ENCODE peak calls at places on chromosomes 16 and 17, in eight cellular contexts. F is heart right ventricle; J is fibroblast of lung; I is psoas muscle; T is cardiac muscle cell; V is PC-9; X is CD8-positive, alpha-beta T cell; W is H1. M is an unnamed sample. For H3K4me1, the result is how much of the 10 kb centered on the place peaks cover.

GRCh38 chr16:20898938-20899502 is 1.1 kb downstream of the DCUN1D3 start:
- DNase-seq in F (no peak), J (peak), I (no peak), T (peak), V (no peak), X (no peak), W (no peak), M (no peak)

GRCh38 chr17:41966453-41967140 is at the start of gene CNP:
- DNase-seq in F (peak), J (peak), I (peak), T (peak), V (peak), X (peak), W (no peak), M (peak)

GRCh38 chr17:43398724-43399595 is at the start of gene ARL4D:
- DNase-seq in F (peak), J (peak), I (peak), T (peak), V (peak), X (peak), W (no peak), M (peak)

GRCh38 chr16:85729907-85730465 is 20.9 kb downstream of the C16orf74 start:
- DNase-seq in F (no peak), J (no peak), I (no peak), T (no peak), V (no peak), X (no peak), W (no peak), M (no peak)

GRCh38 chr17:34665803-34666763 is 86.7 kb downstream of the TMEM132E start:
- DNase-seq in F (no peak), J (no peak), I (no peak), T (no peak), V (no peak), X (no peak), W (no peak), M (no peak)

GRCh38 chr17:40015005-40015997 is at the start of gene CSF3:
- DNase-seq in F (no peak), J (peak), I (peak), T (peak), V (no peak), X (no peak), W (no peak), M (no peak)

GRCh38 chr16:11698271-11698689 is 30.0 kb downstream of the SNN start:
- DNase-seq in F (no peak), J (no peak), I (no peak), T (no peak), V (no peak), X (no peak), W (no peak), M (no peak)

GRCh38 chr17:29179232-29180036 is 764 bp downstream of the MYO18A start:
- DNase-seq in F (peak), J (no peak), I (peak), T (no peak), V (peak), X (no peak), W (peak), M (peak)

GRCh38 chr17:20955437-20956323 is 87.1 kb downstream of the USP22 start:
- DNase-seq in F (no peak), J (peak), I (peak), T (peak), V (no peak), X (no peak), W (no peak), M (no peak)

GRCh38 chr16:74871608-74872007 is 97.0 kb upstream of the FA2H start:
- DNase-seq in F (no peak), J (no peak), I (no peak), T (no peak), V (no peak), X (no peak), W (peak), M (no peak)

GRCh38 chr17:50180593-50180992 is 14.8 kb downstream of the SGCA start:
- DNase-seq in F (no peak), J (no peak), I (peak), T (no peak), V (no peak), X (no peak), W (no peak), M (no peak)

GRCh38 chr17:42405963-42406495 is 17.0 kb downstream of the CAVIN1 start:
- DNase-seq in F (peak), J (peak), I (peak), T (peak), V (peak), X (peak), W (no peak), M (peak)

GRCh38 chr16:27401768-27402568 is at the start of gene IL21R:
- DNase-seq in F (peak), J (peak), I (peak), T (peak), V (peak), X (peak), W (no peak), M (peak)

DNA sequence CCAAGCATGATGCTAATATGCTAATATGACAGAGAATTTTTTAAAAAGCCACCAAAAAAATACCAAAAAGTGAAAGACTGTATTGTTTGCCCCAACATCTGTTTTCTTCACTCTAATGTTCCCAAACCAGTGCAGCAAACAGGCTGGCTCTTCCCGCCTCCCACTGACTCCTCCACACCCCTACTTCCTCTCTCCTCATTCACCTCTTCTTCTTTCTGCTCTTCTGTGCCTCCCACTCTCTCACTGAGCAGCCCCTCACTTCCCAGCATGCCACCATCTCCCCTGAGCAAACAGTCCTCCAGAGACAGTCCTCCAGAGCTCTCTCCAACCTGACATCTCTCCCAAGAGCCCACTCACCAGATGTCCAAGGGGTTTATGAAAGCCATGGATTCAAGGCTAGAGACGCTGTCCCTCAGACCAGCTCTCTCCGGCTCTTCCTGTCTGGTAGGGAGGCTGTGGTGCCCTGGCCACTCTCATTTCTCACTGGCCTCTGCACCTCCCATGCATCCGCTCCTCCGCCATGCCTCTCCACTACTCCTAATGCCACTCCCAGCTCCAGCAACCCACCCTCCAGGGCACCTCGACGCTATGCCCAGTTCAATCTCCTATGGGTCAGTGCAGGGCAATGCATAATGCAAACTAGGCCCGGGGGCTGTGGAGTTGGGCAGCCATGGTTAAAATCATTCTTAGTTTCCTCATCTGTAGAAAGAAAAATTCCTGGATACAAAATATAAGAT is 52.9 kb downstream of the ANKRD11 start:
- DNase-seq in F (no peak), J (no peak), I (no peak), T (no peak), V (no peak), X (no peak), W (no peak), M (no peak)
- H3K4me1 ChIP-seq in F (under half), J (under half), I (half or more), T (under half), V (under half), X (half or more), W (under half), M (under half)

GRCh38 chr16:49793244-49793643 is 62.7 kb downstream of the ZNF423 start:
- DNase-seq in F (no peak), J (no peak), I (no peak), T (no peak), V (no peak), X (no peak), W (no peak), M (no peak)

GRCh38 chr16:49788936-49789335 is 67.0 kb downstream of the ZNF423 start:
- DNase-seq in F (no peak), J (no peak), I (no peak), T (peak), V (no peak), X (no peak), W (no peak), M (no peak)

GRCh38 chr16:49788505-49788904 is 67.4 kb downstream of the ZNF423 start:
- DNase-seq in F (peak), J (no peak), I (peak), T (peak), V (no peak), X (no peak), W (no peak), M (no peak)

GRCh38 chr16:49786926-49787557 is 68.9 kb downstream of the ZNF423 start:
- DNase-seq in F (no peak), J (no peak), I (no peak), T (no peak), V (no peak), X (no peak), W (no peak), M (no peak)

GRCh38 chr16:49789617-49790016 is 66.3 kb downstream of the ZNF423 start:
- DNase-seq in F (no peak), J (no peak), I (no peak), T (no peak), V (no peak), X (no peak), W (no peak), M (no peak)
- H3K27ac ChIP-seq in F (no peak), J (no peak), I (peak), T (no peak), V (no peak), X (no peak), W (no peak), M (no peak)

GRCh38 chr17:77393274-77393600 is 252.5 kb downstream of the SEC14L1 start:
- DNase-seq in F (no peak), J (no peak), I (no peak), T (no peak), V (no peak), X (no peak), W (no peak), M (no peak)

GRCh38 chr17:77392376-77393273 is 251.9 kb downstream of the SEC14L1 start:
- DNase-seq in F (peak), J (peak), I (peak), T (no peak), V (no peak), X (no peak), W (peak), M (no peak)

GRCh38 chr17:77390870-77391269 is 250.1 kb downstream of the SEC14L1 start:
- DNase-seq in F (no peak), J (no peak), I (no peak), T (no peak), V (no peak), X (no peak), W (no peak), M (no peak)

GRCh38 chr17:77393867-77394539 is 253.2 kb downstream of the SEC14L1 start:
- DNase-seq in F (no peak), J (no peak), I (no peak), T (no peak), V (no peak), X (no peak), W (no peak), M (no peak)

DNA sequence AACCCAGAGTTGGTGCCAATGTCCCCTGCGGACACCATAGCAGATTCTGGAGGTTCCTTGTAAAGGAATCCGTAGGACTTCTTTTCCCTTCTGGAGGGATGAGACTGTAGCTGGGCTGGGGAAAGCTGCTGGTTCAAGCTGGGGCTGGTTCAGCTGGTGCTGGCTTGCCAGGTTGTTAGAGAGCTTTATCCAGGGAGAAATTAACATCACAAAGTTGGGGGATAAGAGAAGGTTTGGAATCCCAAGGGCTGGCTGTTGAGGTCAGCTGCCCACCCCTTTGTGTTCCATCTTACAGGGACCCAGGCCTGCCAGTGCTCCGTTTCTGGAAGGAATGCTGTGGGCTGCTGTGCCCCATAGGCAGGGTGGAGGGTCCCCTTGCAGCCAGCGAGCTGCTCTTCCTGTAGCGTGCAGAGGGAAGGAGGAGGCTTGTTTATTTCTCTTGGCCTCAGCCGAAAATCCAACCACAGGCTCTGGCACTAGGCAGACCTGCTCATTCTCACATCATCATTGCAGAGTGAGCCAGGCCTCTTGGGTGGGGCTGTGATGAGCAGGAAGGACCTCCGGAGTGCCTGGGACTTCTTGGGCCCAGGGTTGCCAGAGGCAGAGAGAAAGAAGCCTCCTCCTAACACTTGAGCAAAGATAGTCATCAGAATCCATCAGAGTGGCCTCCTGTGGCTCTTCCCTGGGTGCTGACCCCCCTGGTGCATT is 251.1 kb downstream of the SEC14L1 start:
- DNase-seq in F (no peak), J (peak), I (peak), T (peak), V (peak), X (peak), W (peak), M (peak)
- H3K4me1 ChIP-seq in F (half or more), J (under half), I (half or more), T (half or more), V (under half), X (half or more), W (under half), M (half or more)

GRCh38 chr16:2147981-2148671 is at the start of gene RAB26:
- DNase-seq in F (peak), J (peak), I (peak), T (peak), V (peak), X (peak), W (no peak), M (peak)
- H3K27ac ChIP-seq in F (peak), J (no peak), I (peak), T (no peak), V (peak), X (no peak), W (no peak), M (no peak)

GRCh38 chr17:60923000-60923399 is 245.3 kb downstream of the BCAS3 start:
- DNase-seq in F (no peak), J (no peak), I (no peak), T (no peak), V (no peak), X (no peak), W (no peak), M (no peak)

GRCh38 chr17:60926466-60927183 is 249.0 kb downstream of the BCAS3 start:
- DNase-seq in F (no peak), J (peak), I (no peak), T (no peak), V (no peak), X (no peak), W (no peak), M (no peak)
- H3K4me1 ChIP-seq in F (under half), J (under half), I (under half), T (under half), V (under half), X (under half), W (under half), M (under half)